ENCODE peak calls at places on chromosomes 3 and 15, in nine cellular contexts. V is stimulated activated CD4-positive, alpha-beta T cell treated with anti-CD3 and anti-CD28 coated beads, Interleukin-15, amount 100 ng/mL, for 24 hours; R is endodermal cell; F is lower leg skin; E is stomach; O is nephron progenitor cell; W is NCI-H82; B is HT1080; T is stimulated activated naive CD8-positive, alpha-beta T cell treated with anti-CD3 and anti-CD28 coated beads, Interleukin-15, Interleukin-2, amounts not matched to agents 100 U/mL and 50 U/mL, for 24 hours. K is an unnamed sample.

GRCh38 chr15:71181454-71181853 is 66.2 kb downstream of the THSD4 start:
- DNase-seq in V (no peak), R (no peak), F (no peak), E (no peak), O (no peak), W (no peak), B (no peak), T (no peak), K (peak)

GRCh38 chr15:68816795-68817303 is 3.8 kb downstream of the ANP32A start:
- DNase-seq in V (no peak), R (no peak), F (no peak), E (no peak), O (no peak), W (no peak), B (no peak), T (no peak), K (no peak)

GRCh38 chr15:81170504-81170903 is 26.2 kb upstream of the IL16 start:
- DNase-seq in V (no peak), R (no peak), F (no peak), E (no peak), O (no peak), W (no peak), B (no peak), T (no peak), K (no peak)

GRCh38 chr15:32091505-32092380 is 61.4 kb downstream of the CHRNA7 start:
- DNase-seq in V (no peak), R (no peak), F (no peak), E (no peak), O (no peak), W (no peak), B (no peak), T (no peak), K (no peak)

GRCh38 chr15:53072077-53072476 is 281.9 kb upstream of the ONECUT1 start:
- DNase-seq in V (peak), R (peak), F (peak), E (peak), O (peak), W (peak), B (peak), T (peak), K (peak)

GRCh38 chr3:71066849-71067261 is 516.7 kb downstream of the FOXP1 start:
- DNase-seq in V (peak), R (no peak), F (no peak), E (no peak), O (no peak), W (no peak), B (peak), T (peak), K (peak)

GRCh38 chr3:55524565-55525244 is 37.6 kb upstream of the WNT5A start:
- DNase-seq in V (no peak), R (no peak), F (no peak), E (no peak), O (no peak), W (no peak), B (peak), T (no peak), K (no peak)

GRCh38 chr3:50671331-50671730 is 3.4 kb upstream of the DOCK3 start:
- DNase-seq in V (no peak), R (peak), F (no peak), E (no peak), O (no peak), W (no peak), B (peak), T (no peak), K (no peak)

GRCh38 chr15:56327721-56328502 is 37.3 kb upstream of the TEX9 start:
- DNase-seq in V (no peak), R (no peak), F (peak), E (peak), O (no peak), W (no peak), B (no peak), T (no peak), K (no peak)

GRCh38 chr3:58296269-58296668 is 9.8 kb upstream of the RPP14 start:
- DNase-seq in V (no peak), R (no peak), F (no peak), E (no peak), O (no peak), W (no peak), B (no peak), T (no peak), K (no peak)

GRCh38 chr15:64651573-64652260 is 123.7 kb downstream of the RBPMS2 start:
- DNase-seq in V (peak), R (peak), F (no peak), E (no peak), O (no peak), W (no peak), B (no peak), T (peak), K (peak)

GRCh38 chr3:53303549-53303948 is 43.8 kb downstream of the DCP1A start:
- DNase-seq in V (no peak), R (no peak), F (no peak), E (no peak), O (no peak), W (no peak), B (no peak), T (no peak), K (no peak)

GRCh38 chr3:72924055-72924454 is 36.2 kb downstream of the GXYLT2 start:
- DNase-seq in V (peak), R (peak), F (no peak), E (no peak), O (no peak), W (peak), B (peak), T (no peak), K (no peak)

GRCh38 chr3:162847511-162847910 is 1350.9 kb downstream of the OTOL1 start:
- DNase-seq in V (no peak), R (no peak), F (no peak), E (no peak), O (no peak), W (no peak), B (no peak), T (no peak), K (no peak)

GRCh38 chr15:74420193-74420905 is 13.4 kb downstream of the SEMA7A start:
- DNase-seq in V (no peak), R (no peak), F (no peak), E (no peak), O (no peak), W (no peak), B (peak), T (no peak), K (no peak)

GRCh38 chr3:10936686-10937085 is 55.9 kb upstream of the SLC6A1 start:
- DNase-seq in V (no peak), R (no peak), F (no peak), E (no peak), O (no peak), W (no peak), B (no peak), T (no peak), K (no peak)

K was measured in activated CD4-positive, alpha-beta T cell treated with anti-CD3 and anti-CD28 coated beads, Interleukin-2, amount 10 ng/mL, durations not matched to agents 24 days and 14 days.